ENCODE peak calls at places on chromosomes 7 and 10, in five cellular contexts. M, I, N, S and V are unnamed samples.
A peak's percentile ranks its signal among the peaks of the same experiment; 100 is the strongest.

GRCh38 chr7:51280156-51280555 is 36.5 kb downstream of the COBL start:
- DNase-seq in S (no peak), M (no peak), N (no peak), I (no peak), V (no peak)

GRCh38 chr10:34960983-34961382 is 129.2 kb downstream of the CUL2 start:
- DNase-seq in S (no peak), I (no peak), M (no peak), N (no peak), V (no peak)

GRCh38 chr10:103896225-103896624 is 21.8 kb downstream of the STN1 start:
- DNase-seq in M (peak; percentile 36), S (peak; percentile 23), I (no peak), N (no peak), V (no peak)

GRCh38 chr7:6422926-6423632 is 24.7 kb downstream of the DAGLB start:
- DNase-seq in S (no peak), M (no peak), N (no peak), I (no peak), V (no peak)

GRCh38 chr10:104322416-104322782 is 15.9 kb downstream of the ITPRIP start:
- DNase-seq in S (no peak), I (no peak), N (no peak), M (no peak), V (no peak)

GRCh38 chr7:28708458-28708951 is 249.6 kb downstream of the TRIL start:
- DNase-seq in N (no peak), I (no peak), M (no peak), S (no peak), V (no peak)

GRCh38 chr10:102024799-102025198 is 31.2 kb downstream of the ARMH3 start:
- DNase-seq in I (no peak), S (no peak), N (no peak), M (no peak), V (no peak)

GRCh38 chr7:116290740-116291139 is 80.4 kb downstream of the TES start:
- DNase-seq in M (no peak), I (no peak), S (no peak), N (no peak), V (no peak)

GRCh38 chr10:72127571-72127970 is 39.2 kb upstream of the SPOCK2 start:
- DNase-seq in I (no peak), M (no peak), N (no peak), S (no peak), V (no peak)

GRCh38 chr7:13830604-13830915 is 158.9 kb downstream of the ETV1 start:
- DNase-seq in N (no peak), I (no peak), M (no peak), S (no peak), V (no peak)

GRCh38 chr10:109892087-109892486 is 31.2 kb downstream of the XPNPEP1 start:
- DNase-seq in S (no peak), I (no peak), M (no peak), N (no peak), V (no peak)

GRCh38 chr7:7104314-7104698 is 78.0 kb upstream of the C1GALT1 start:
- DNase-seq in M (peak; percentile 5), S (no peak), I (no peak), N (no peak), V (no peak)

GRCh38 chr10:77175631-77176222 is 461.9 kb downstream of the KCNMA1 start:
- DNase-seq in S (no peak), N (no peak), I (no peak), M (no peak), V (no peak)

GRCh38 chr10:129963831-129964501 is at the start of gene EBF3:
- DNase-seq in S (peak; percentile 57), I (no peak), N (peak; percentile 27), M (peak; percentile 18), V (no peak)

GRCh38 chr7:155611808-155612447 is 32.5 kb upstream of the RBM33 start:
- DNase-seq in N (no peak), M (no peak), I (no peak), S (no peak), V (no peak)

GRCh38 chr10:74081192-74081803 is 69.3 kb downstream of the AP3M1 start:
- DNase-seq in S (peak; percentile 73), M (peak; percentile 49), N (peak; percentile 26), I (no peak), V (no peak)

GRCh38 chr7:33463131-33463530 is 333.8 kb downstream of the BBS9 start:
- DNase-seq in M (no peak), S (no peak), I (no peak), N (no peak), V (no peak)